ENCODE peak calls at places on chromosomes 12 and 14, in six cellular contexts. P, F, E, X, D and C are unnamed samples.

GRCh38 chr12:2794261-2794735 is 472 bp upstream of the FKBP4 start:
- DNase-seq in E (no peak), D (no peak), P (no peak), F (no peak), X (no peak), C (no peak)

GRCh38 chr14:24483604-24484252 is 24.3 kb downstream of the CMA1 start:
- DNase-seq in D (no peak), X (no peak), F (no peak), E (no peak), P (no peak), C (no peak)

GRCh38 chr14:90629471-90629870 is 186.8 kb downstream of the TTC7B start:
- DNase-seq in F (no peak), X (no peak), D (no peak), E (no peak), P (no peak), C (no peak)

GRCh38 chr12:3361156-3361555 is 129.8 kb upstream of the PRMT8 start:
- DNase-seq in E (no peak), X (no peak), P (no peak), F (no peak), D (no peak), C (no peak)

GRCh38 chr14:35808076-35808657 is 928 bp downstream of the RALGAPA1 start:
- DNase-seq in P (no peak), F (no peak), X (no peak), E (no peak), D (no peak), C (no peak)

GRCh38 chr12:12081836-12082497 is 11.2 kb downstream of the BCL2L14 start:
- DNase-seq in P (peak; percentile 39), D (peak; percentile 70), F (no peak), X (peak; percentile 29), E (peak; percentile 67), C (peak; percentile 20)

GRCh38 chr12:50201987-50202521 is 34.9 kb upstream of the CERS5 start:
- DNase-seq in P (no peak), X (peak; percentile 81), D (no peak), F (no peak), E (no peak), C (no peak)

GRCh38 chr14:101905614-101906013 is 58.8 kb upstream of the DYNC1H1 start:
- DNase-seq in P (no peak), D (no peak), F (no peak), X (no peak), E (no peak), C (no peak)

GRCh38 chr12:33304176-33304575 is 135.4 kb downstream of the SYT10 start:
- DNase-seq in X (no peak), P (no peak), E (no peak), D (no peak), F (no peak), C (no peak)

GRCh38 chr14:73025544-73025943 is 1.4 kb downstream of the ZFYVE1 start:
- DNase-seq in F (no peak), D (no peak), X (no peak), P (no peak), E (no peak), C (no peak)

GRCh38 chr12:85657251-85657650 is 179.0 kb downstream of the RASSF9 start:
- DNase-seq in X (no peak), E (no peak), D (no peak), F (no peak), P (no peak), C (no peak)

GRCh38 chr12:50059440-50060119 is 2.2 kb downstream of the ASIC1 start:
- DNase-seq in E (no peak), F (no peak), X (no peak), D (no peak), P (no peak), C (no peak)

GRCh38 chr12:57518176-57518919 is 2.0 kb downstream of the DDIT3 start:
- DNase-seq in E (no peak), P (no peak), D (no peak), F (no peak), X (no peak), C (no peak)

GRCh38 chr12:52692253-52692652 is 11.1 kb downstream of the KRT77 start:
- DNase-seq in F (no peak), P (no peak), D (peak; percentile 15), E (peak; percentile 34), X (no peak), C (no peak)

GRCh38 chr14:44154889-44155288 is 352.2 kb downstream of the FSCB start:
- DNase-seq in E (no peak), F (no peak), X (no peak), D (no peak), P (no peak), C (no peak)

GRCh38 chr14:44154446-44154845 is 352.6 kb downstream of the FSCB start:
- DNase-seq in D (no peak), F (no peak), X (no peak), P (no peak), E (no peak), C (no peak)

GRCh38 chr14:44151120-44151519 is 356.0 kb downstream of the FSCB start:
- DNase-seq in E (no peak), F (no peak), P (no peak), X (no peak), D (no peak), C (no peak)

GRCh38 chr14:44149597-44149996 is 357.5 kb downstream of the FSCB start:
- DNase-seq in X (peak; percentile 43), D (peak; percentile 55), F (peak; percentile 74), E (peak; percentile 2), P (no peak), C (no peak)
- TF ChIP-seq CTCF in X (no peak), D (peak; percentile 82), F (peak; percentile 85), E (peak; percentile 27), P (peak; percentile 16), C (peak; percentile 61)

DNA sequence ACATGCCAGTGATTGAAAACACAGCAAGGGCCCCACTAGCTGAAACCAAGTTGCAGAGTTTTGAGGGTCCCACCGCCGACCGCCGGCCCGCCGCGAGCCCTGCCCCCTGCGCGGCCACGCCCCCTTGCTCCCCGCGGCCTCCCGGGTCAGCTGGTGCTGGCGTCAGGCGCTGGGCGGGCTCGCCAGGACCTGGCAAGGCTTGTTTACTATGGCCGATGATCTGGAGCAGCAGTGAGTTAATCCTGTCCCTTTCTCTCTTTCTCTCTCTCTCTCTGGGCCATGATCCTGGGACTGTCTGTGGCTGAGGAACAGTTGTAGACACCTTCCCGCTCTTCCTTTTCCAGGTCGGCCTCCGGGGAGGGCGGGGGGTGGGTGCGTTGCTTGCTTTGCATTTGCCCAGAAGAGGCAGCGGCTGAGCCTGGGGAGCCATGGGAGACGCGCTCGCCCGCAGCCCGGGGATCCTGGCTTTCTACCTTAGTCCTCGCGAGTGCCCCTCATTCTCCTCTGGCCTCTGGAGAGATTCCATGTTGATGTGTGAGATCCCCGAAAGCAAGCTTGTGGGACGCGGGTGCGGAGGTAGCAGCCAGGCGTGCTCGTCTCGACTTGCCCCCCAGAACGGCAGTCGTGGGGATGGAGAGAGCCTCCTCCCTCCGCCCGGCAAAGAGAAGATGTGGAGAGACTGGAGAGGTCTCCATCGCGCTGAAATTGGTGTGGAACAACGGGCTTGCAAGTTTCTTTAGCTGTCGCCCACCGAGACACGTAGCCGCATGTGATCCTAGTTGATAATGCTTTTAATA is at the start of gene ABHD4:
- DNase-seq in P (no peak), D (peak; percentile 79), X (no peak), E (peak; percentile 89), F (no peak), C (no peak)
- TF ChIP-seq POLR2AphosphoS5 in P (peak; percentile 41), D (peak; percentile 95), X (peak; percentile 78), E (peak; percentile 69), F (peak; percentile 72), C (no peak)

GRCh38 chr12:125999643-126000042 is 934.4 kb downstream of the AACS start:
- DNase-seq in P (no peak), F (no peak), E (no peak), X (no peak), D (no peak), C (no peak)
- TF ChIP-seq SIN3A in P (no peak), F (no peak), E (no peak), X (no peak), D (no peak), C (no peak)

GRCh38 chr12:43501705-43502104 is 50.3 kb downstream of the ADAMTS20 start:
- DNase-seq in D (peak; percentile 3), E (peak; percentile 56), F (no peak), P (no peak), X (peak; percentile 36), C (no peak)
- TF ChIP-seq CTCF in D (peak; percentile 41), E (peak; percentile 71), F (peak; percentile 38), P (peak; percentile 44), X (peak; percentile 61), C (peak; percentile 66)

GRCh38 chr12:6961695-6962284 is 8.7 kb downstream of the PHB2 start:
- DNase-seq in E (peak; percentile 78), F (no peak), X (peak; percentile 73), D (peak; percentile 81), P (no peak), C (no peak)
- TF ChIP-seq POLR2AphosphoS5 in E (no peak), F (no peak), X (peak; percentile 56), D (peak; percentile 34), P (peak; percentile 28), C (no peak)

DNA sequence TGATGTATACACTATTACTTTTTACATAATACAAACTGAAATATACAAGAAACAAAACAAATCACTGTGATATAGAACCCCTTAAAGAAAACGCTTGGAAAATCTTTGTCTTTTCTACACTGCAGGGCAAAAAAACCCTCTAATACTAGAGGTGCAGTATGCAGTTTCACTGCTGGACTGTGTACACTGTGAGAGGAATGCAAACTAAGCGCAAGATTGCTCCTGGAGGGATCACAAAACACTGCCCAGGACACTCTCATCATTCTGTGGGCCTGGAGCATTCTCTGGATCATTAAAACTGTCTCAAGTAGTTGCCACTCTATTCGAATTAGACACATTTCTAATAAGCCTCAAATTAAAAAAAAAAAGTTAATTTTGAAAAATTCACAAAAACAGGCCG is 217.6 kb downstream of the MED13L start:
- DNase-seq in X (no peak), F (no peak), E (no peak), P (no peak), D (peak; percentile 4), C (no peak)
- TF ChIP-seq SIN3A in X (no peak), F (no peak), E (no peak), P (no peak), D (no peak), C (no peak)

GRCh38 chr12:8556748-8557147 is 16.0 kb upstream of the CLEC4E start:
- DNase-seq in E (no peak), X (no peak), D (no peak), P (no peak), F (no peak), C (no peak)

GRCh38 chr12:8562310-8562709 is 21.6 kb upstream of the CLEC4E start:
- DNase-seq in X (no peak), E (no peak), F (no peak), D (no peak), P (no peak), C (no peak)

GRCh38 chr12:8560986-8561385 is 20.3 kb upstream of the CLEC4E start:
- DNase-seq in D (no peak), F (no peak), X (no peak), P (no peak), E (no peak), C (no peak)

GRCh38 chr12:8563383-8563782 is 22.7 kb upstream of the CLEC4E start:
- DNase-seq in E (no peak), X (no peak), P (no peak), D (no peak), F (no peak), C (no peak)

GRCh38 chr12:8559676-8560075 is 19.0 kb upstream of the CLEC4E start:
- DNase-seq in E (no peak), F (no peak), P (no peak), D (no peak), X (no peak), C (no peak)
- TF ChIP-seq CTCF in E (no peak), F (no peak), P (no peak), D (no peak), X (no peak), C (no peak)

GRCh38 chr14:98293527-98293926 is 978.5 kb downstream of the BCL11B start:
- DNase-seq in D (no peak), F (no peak), X (no peak), P (no peak), E (no peak), C (no peak)
- TF ChIP-seq POLR2AphosphoS5 in D (no peak), F (no peak), X (no peak), P (no peak), E (no peak), C (no peak)